ENCODE peak calls at places on chromosomes 4 and X, in nine cellular contexts. X, T, H, L, U, Q, Z, N and W are unnamed samples.

GRCh38 chr4:67134616-67135015 is 410.7 kb downstream of the CENPC start:
- DNase-seq in Z (no peak), U (no peak), T (no peak), L (no peak), Q (no peak), N (no peak), X (no peak), H (peak), W (no peak)

GRCh38 chr4:69323284-69323683 is 43.0 kb downstream of the UGT2B28 start:
- DNase-seq in Z (no peak), X (no peak), U (no peak), H (no peak), Q (peak), L (no peak), T (no peak), N (no peak), W (no peak)

GRCh38 chrX:4239650-4240540 is 526.4 kb upstream of the PRKX start:
- DNase-seq in N (no peak), L (no peak), U (no peak), T (no peak), X (no peak), Q (no peak), H (no peak), Z (no peak), W (no peak)

GRCh38 chrX:31293409-31293808 is 221.6 kb upstream of the FTHL17 start:
- DNase-seq in T (no peak), Z (no peak), U (no peak), X (no peak), L (no peak), N (no peak), Q (no peak), H (no peak), W (no peak)

GRCh38 chr4:83561381-83561780 is 25.5 kb downstream of the GPAT3 start:
- DNase-seq in H (no peak), U (no peak), Z (no peak), Q (peak), T (no peak), N (no peak), L (no peak), X (no peak), W (peak)

GRCh38 chr4:23361453-23361852 is 528.4 kb downstream of the PPARGC1A start:
- DNase-seq in N (no peak), U (no peak), T (no peak), Q (no peak), Z (no peak), L (no peak), H (no peak), X (no peak), W (no peak)

GRCh38 chr4:183563874-183564273 is 59.0 kb downstream of the ING2 start:
- DNase-seq in H (no peak), X (no peak), U (no peak), N (no peak), Z (no peak), L (no peak), Q (peak), T (no peak), W (peak)

GRCh38 chr4:153089781-153090180 is 114.5 kb upstream of the TRIM2 start:
- DNase-seq in Z (no peak), Q (no peak), L (no peak), H (no peak), N (no peak), X (no peak), T (no peak), U (no peak), W (no peak)

GRCh38 chr4:30802622-30803323 is 82.6 kb downstream of the PCDH7 start:
- DNase-seq in X (no peak), N (no peak), U (no peak), Z (no peak), T (no peak), H (peak), Q (peak), L (no peak), W (peak)

GRCh38 chrX:117839544-117839943 is 277.1 kb downstream of the KLHL13 start:
- DNase-seq in H (no peak), T (no peak), Q (peak), U (peak), Z (no peak), X (no peak), N (no peak), L (no peak), W (no peak)

GRCh38 chr4:151644625-151645024 is 116.2 kb downstream of the GATB start:
- DNase-seq in T (no peak), U (peak), X (peak), N (no peak), H (peak), Z (no peak), L (no peak), Q (peak), W (peak)

GRCh38 chrX:55149242-55149641 is 60.4 kb downstream of the PAGE2 start:
- DNase-seq in X (no peak), H (no peak), Z (no peak), N (no peak), T (no peak), L (no peak), Q (no peak), U (no peak), W (no peak)

DNA sequence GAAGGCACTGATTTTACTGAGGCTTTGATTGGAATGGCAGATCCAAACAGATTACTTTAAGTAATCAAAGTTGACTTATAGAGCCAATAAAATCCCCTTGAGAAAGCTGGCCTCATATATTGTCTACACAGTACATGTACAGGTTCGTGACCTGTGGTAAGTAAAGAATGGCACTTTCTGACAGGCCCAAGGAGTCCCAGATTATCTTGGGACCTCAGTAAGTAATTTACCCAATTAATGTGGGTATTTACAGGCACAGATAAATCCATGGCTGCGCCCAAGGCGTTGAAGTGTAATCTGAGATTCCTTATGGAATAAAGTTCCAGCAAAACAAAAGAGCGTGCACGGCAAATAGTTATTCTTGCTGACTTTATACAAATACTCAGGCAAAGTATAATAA is 62.4 kb downstream of the PAGE2 start:
- DNase-seq in H (no peak), L (no peak), Q (no peak), X (no peak), U (no peak), N (no peak), T (no peak), Z (no peak), W (no peak)
- H3K27ac ChIP-seq in H (no peak), L (no peak), Q (no peak), X (no peak), U (no peak), N (no peak), T (no peak), Z (no peak), W (no peak)

GRCh38 chr4:107034982-107035710 is 967 bp downstream of the DKK2 start:
- DNase-seq in T (peak), Q (no peak), X (peak), L (no peak), U (no peak), H (peak), Z (peak), N (peak), W (peak)

GRCh38 chr4:107034091-107034698 is 1.9 kb downstream of the DKK2 start:
- DNase-seq in U (peak), T (no peak), X (peak), N (peak), L (no peak), H (peak), Z (peak), Q (no peak), W (peak)

GRCh38 chr4:107035711-107036601 is at the start of gene DKK2:
- DNase-seq in X (peak), Z (peak), H (peak), Q (no peak), L (no peak), N (peak), T (peak), U (no peak), W (peak)

GRCh38 chr4:107036602-107037151 is 564 bp upstream of the DKK2 start:
- DNase-seq in L (no peak), H (peak), Q (no peak), Z (peak), U (no peak), T (no peak), X (peak), N (peak), W (no peak)

GRCh38 chr4:107037188-107037587 is 1.1 kb upstream of the DKK2 start:
- DNase-seq in X (peak), H (peak), U (peak), N (peak), Z (peak), Q (peak), T (peak), L (no peak), W (peak)
- TF ChIP-seq CTCF in X (peak), H (peak), U (no peak), N (peak), Z (peak), Q (peak), T (no peak), L (peak), W (no peak)

GRCh38 chrX:48649109-48649508 is 34.5 kb upstream of the WAS start:
- DNase-seq in X (no peak), Z (no peak), U (peak), N (no peak), T (no peak), Q (peak), L (no peak), H (no peak), W (no peak)
- H3K27ac ChIP-seq in X (no peak), Z (peak), U (no peak), N (no peak), T (no peak), Q (peak), L (no peak), H (no peak), W (no peak)

GRCh38 chr4:26473893-26474292 is 16.4 kb downstream of the CCKAR start:
- DNase-seq in U (peak), T (no peak), Z (no peak), H (no peak), N (no peak), Q (no peak), X (no peak), L (no peak), W (no peak)
- TF ChIP-seq CTCF in U (peak), T (no peak), Z (no peak), H (no peak), N (no peak), Q (no peak), X (no peak), L (no peak), W (no peak)

GRCh38 chr4:14539246-14539645 is 463.0 kb upstream of the CPEB2 start:
- DNase-seq in N (no peak), T (no peak), U (no peak), L (no peak), H (no peak), Z (no peak), Q (peak), X (no peak), W (no peak)
- H3K27ac ChIP-seq in N (no peak), T (no peak), U (no peak), L (no peak), H (no peak), Z (no peak), Q (no peak), X (no peak), W (no peak)

GRCh38 chr4:186949847-186950246 is 226.2 kb upstream of the FAT1 start:
- DNase-seq in Q (no peak), T (no peak), U (no peak), H (no peak), X (no peak), N (no peak), Z (no peak), L (no peak), W (no peak)

GRCh38 chr4:186946140-186946539 is 222.5 kb upstream of the FAT1 start:
- DNase-seq in Q (no peak), Z (no peak), L (no peak), U (no peak), T (peak), X (peak), N (no peak), H (no peak), W (no peak)

GRCh38 chr4:186943607-186943908 is 219.9 kb upstream of the FAT1 start:
- DNase-seq in H (no peak), N (no peak), Z (no peak), T (no peak), U (no peak), Q (no peak), X (no peak), L (no peak), W (no peak)

GRCh38 chr4:186948361-186949291 is 225.0 kb upstream of the FAT1 start:
- DNase-seq in T (peak), N (no peak), Z (no peak), L (peak), H (no peak), U (no peak), X (peak), Q (peak), W (no peak)

DNA sequence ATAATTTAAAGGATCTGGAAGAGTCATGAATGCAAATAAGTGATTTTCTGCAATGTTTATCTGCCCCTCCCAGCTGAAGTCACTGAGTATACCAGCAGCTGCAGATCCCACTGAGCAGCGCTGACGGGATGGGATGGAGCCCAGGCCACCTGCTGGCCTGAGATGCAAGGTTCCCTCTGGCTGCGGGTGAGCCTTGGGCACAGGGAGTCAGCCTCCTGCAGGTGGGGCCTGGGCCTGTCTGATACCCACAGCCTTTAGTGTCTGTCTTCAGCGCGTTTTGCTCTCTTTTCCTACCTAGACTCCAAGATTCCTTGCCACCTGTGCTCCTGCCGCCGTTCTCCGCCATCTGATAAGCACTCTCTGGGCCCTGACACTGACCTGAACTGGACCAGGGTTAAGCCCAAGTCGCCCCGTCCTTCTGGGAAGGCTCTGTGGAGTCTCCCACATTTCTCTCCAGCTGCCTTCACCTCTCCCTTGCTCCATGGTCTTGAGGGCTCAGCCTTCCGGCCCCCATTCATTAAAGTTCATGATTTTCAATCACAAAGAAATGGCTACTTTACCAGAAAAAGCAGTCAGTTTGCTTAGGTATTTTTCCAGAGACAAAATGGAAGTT is 223.1 kb upstream of the FAT1 start:
- DNase-seq in X (peak), L (no peak), U (peak), T (peak), H (peak), N (no peak), Q (peak), Z (no peak), W (peak)
- TF ChIP-seq CTCF in X (peak), L (no peak), U (peak), T (peak), H (peak), N (no peak), Q (peak), Z (peak), W (no peak)

GRCh38 chr4:110621328-110621812 is 1.5 kb downstream of the PITX2 start:
- DNase-seq in T (no peak), U (no peak), N (no peak), X (no peak), Z (no peak), Q (no peak), H (no peak), L (no peak), W (no peak)

GRCh38 chr4:110620352-110621327 is 2.2 kb downstream of the PITX2 start:
- DNase-seq in T (no peak), N (no peak), H (no peak), Z (no peak), U (peak), L (no peak), Q (peak), X (peak), W (peak)

GRCh38 chr4:110619001-110619350 is 3.9 kb downstream of the PITX2 start:
- DNase-seq in L (no peak), Q (no peak), Z (no peak), N (no peak), X (no peak), H (no peak), U (no peak), T (no peak), W (no peak)

GRCh38 chr4:110618091-110619000 is 4.5 kb downstream of the PITX2 start:
- DNase-seq in X (peak), Z (no peak), Q (peak), U (no peak), N (no peak), T (no peak), H (no peak), L (no peak), W (no peak)

GRCh38 chr4:110619401-110620247 is 3.3 kb downstream of the PITX2 start:
- DNase-seq in L (no peak), H (no peak), X (peak), U (no peak), Q (no peak), Z (no peak), N (no peak), T (no peak), W (no peak)
- H3K27ac ChIP-seq in L (no peak), H (no peak), X (no peak), U (no peak), Q (no peak), Z (no peak), N (no peak), T (no peak), W (no peak)